ENCODE peak calls at places on chromosomes 16 and 17, in five cellular contexts. One of them, this sample, is unnamed.

GRCh38 chr17:17043668-17044226 is 1.5 kb downstream of the MPRIP start:
- DNase-seq in naive thymus-derived CD4-positive, alpha-beta T cell: no peak
- DNase-seq in stomach: peak
- DNase-seq in AG04450: no peak
- DNase-seq in cardiac fibroblast: no peak
- DNase-seq in this sample: no peak

GRCh38 chr16:75229172-75230031 is 10.6 kb downstream of the CTRB1 start:
- DNase-seq in naive thymus-derived CD4-positive, alpha-beta T cell: no peak
- DNase-seq in cardiac fibroblast: no peak
- DNase-seq in stomach: no peak
- DNase-seq in AG04450: no peak
- DNase-seq in this sample: no peak

GRCh38 chr17:19943026-19943425 is 34.6 kb downstream of the AKAP10 start:
- DNase-seq in naive thymus-derived CD4-positive, alpha-beta T cell: no peak
- DNase-seq in AG04450: no peak
- DNase-seq in cardiac fibroblast: no peak
- DNase-seq in stomach: no peak
- DNase-seq in this sample: no peak

GRCh38 chr17:31327534-31328526 is 6.4 kb upstream of the EVI2A start:
- DNase-seq in AG04450: peak
- DNase-seq in stomach: no peak
- DNase-seq in cardiac fibroblast: peak
- DNase-seq in naive thymus-derived CD4-positive, alpha-beta T cell: no peak
- DNase-seq in this sample: no peak

GRCh38 chr17:57708401-57708800 is 36.7 kb downstream of the CCDC182 start:
- DNase-seq in stomach: no peak
- DNase-seq in AG04450: no peak
- DNase-seq in cardiac fibroblast: peak
- DNase-seq in naive thymus-derived CD4-positive, alpha-beta T cell: no peak
- DNase-seq in this sample: no peak

GRCh38 chr16:28990375-28991040 is 5.7 kb downstream of the LAT start:
- DNase-seq in AG04450: no peak
- DNase-seq in naive thymus-derived CD4-positive, alpha-beta T cell: no peak
- DNase-seq in cardiac fibroblast: no peak
- DNase-seq in stomach: no peak
- DNase-seq in this sample: no peak

GRCh38 chr16:12268602-12269001 is 292.1 kb downstream of the SNX29 start:
- DNase-seq in AG04450: no peak
- DNase-seq in stomach: no peak
- DNase-seq in naive thymus-derived CD4-positive, alpha-beta T cell: no peak
- DNase-seq in cardiac fibroblast: no peak
- DNase-seq in this sample: no peak

GRCh38 chr17:35846055-35846809 is 22.5 kb downstream of the HEATR9 start:
- DNase-seq in naive thymus-derived CD4-positive, alpha-beta T cell: no peak
- DNase-seq in cardiac fibroblast: peak
- DNase-seq in stomach: no peak
- DNase-seq in AG04450: no peak
- DNase-seq in this sample: no peak

GRCh38 chr16:1424028-1424427 is 3.5 kb upstream of the UQCC4 start:
- DNase-seq in AG04450: no peak
- DNase-seq in naive thymus-derived CD4-positive, alpha-beta T cell: no peak
- DNase-seq in stomach: no peak
- DNase-seq in cardiac fibroblast: no peak
- DNase-seq in this sample: no peak

GRCh38 chr16:22266546-22266945 is 30.7 kb upstream of the POLR3E start:
- DNase-seq in stomach: no peak
- DNase-seq in cardiac fibroblast: no peak
- DNase-seq in AG04450: no peak
- DNase-seq in naive thymus-derived CD4-positive, alpha-beta T cell: no peak
- DNase-seq in this sample: no peak

GRCh38 chr16:79286646-79287423 is 313.7 kb downstream of the MAF start:
- DNase-seq in naive thymus-derived CD4-positive, alpha-beta T cell: no peak
- DNase-seq in cardiac fibroblast: no peak
- DNase-seq in stomach: peak
- DNase-seq in AG04450: no peak
- DNase-seq in this sample: peak

GRCh38 chr17:35295686-35296085 is 52.8 kb downstream of the SLFN5 start:
- DNase-seq in naive thymus-derived CD4-positive, alpha-beta T cell: no peak
- DNase-seq in stomach: no peak
- DNase-seq in cardiac fibroblast: peak
- DNase-seq in AG04450: no peak
- DNase-seq in this sample: no peak

GRCh38 chr16:51490866-51491265 is 339.8 kb upstream of the SALL1 start:
- DNase-seq in cardiac fibroblast: no peak
- DNase-seq in AG04450: no peak
- DNase-seq in naive thymus-derived CD4-positive, alpha-beta T cell: no peak
- DNase-seq in stomach: no peak
- DNase-seq in this sample: no peak

GRCh38 chr16:80989801-80990200 is 16.9 kb downstream of the CMC2 start:
- DNase-seq in cardiac fibroblast: no peak
- DNase-seq in stomach: no peak
- DNase-seq in AG04450: no peak
- DNase-seq in naive thymus-derived CD4-positive, alpha-beta T cell: no peak
- DNase-seq in this sample: no peak

GRCh38 chr17:14308965-14309879 is 8.3 kb downstream of the HS3ST3B1 start:
- DNase-seq in naive thymus-derived CD4-positive, alpha-beta T cell: peak
- DNase-seq in cardiac fibroblast: peak
- DNase-seq in stomach: peak
- DNase-seq in AG04450: peak
- DNase-seq in this sample: no peak

GRCh38 chr17:77110006-77110374 is 30.8 kb upstream of the SEC14L1 start:
- DNase-seq in stomach: no peak
- DNase-seq in AG04450: no peak
- DNase-seq in cardiac fibroblast: peak
- DNase-seq in naive thymus-derived CD4-positive, alpha-beta T cell: no peak
- DNase-seq in this sample: no peak

GRCh38 chr16:54342001-54342776 is 55.6 kb upstream of the IRX3 start:
- DNase-seq in stomach: no peak
- DNase-seq in cardiac fibroblast: peak
- DNase-seq in naive thymus-derived CD4-positive, alpha-beta T cell: no peak
- DNase-seq in AG04450: no peak
- DNase-seq in this sample: no peak

GRCh38 chr16:68367034-68367433 is 56.2 kb downstream of the PRMT7 start:
- DNase-seq in AG04450: no peak
- DNase-seq in naive thymus-derived CD4-positive, alpha-beta T cell: peak
- DNase-seq in stomach: peak
- DNase-seq in cardiac fibroblast: peak
- DNase-seq in this sample: no peak

GRCh38 chr16:3158498-3159314 is 23.9 kb downstream of the ZNF213 start:
- DNase-seq in cardiac fibroblast: peak
- DNase-seq in AG04450: no peak
- DNase-seq in stomach: peak
- DNase-seq in naive thymus-derived CD4-positive, alpha-beta T cell: peak
- DNase-seq in this sample: peak

GRCh38 chr16:3158014-3158497 is 23.2 kb downstream of the ZNF213 start:
- DNase-seq in AG04450: no peak
- DNase-seq in cardiac fibroblast: peak
- DNase-seq in stomach: no peak
- DNase-seq in naive thymus-derived CD4-positive, alpha-beta T cell: no peak
- DNase-seq in this sample: no peak

GRCh38 chr16:3155972-3156371 is 21.1 kb downstream of the ZNF213 start:
- DNase-seq in stomach: no peak
- DNase-seq in AG04450: no peak
- DNase-seq in naive thymus-derived CD4-positive, alpha-beta T cell: no peak
- DNase-seq in cardiac fibroblast: no peak
- DNase-seq in this sample: no peak

GRCh38 chr16:3155181-3155580 is 20.4 kb downstream of the ZNF213 start:
- DNase-seq in stomach: no peak
- DNase-seq in naive thymus-derived CD4-positive, alpha-beta T cell: no peak
- DNase-seq in AG04450: no peak
- DNase-seq in cardiac fibroblast: no peak
- DNase-seq in this sample: no peak

GRCh38 chr16:3157229-3158013 is 22.6 kb downstream of the ZNF213 start:
- DNase-seq in cardiac fibroblast: peak
- DNase-seq in stomach: peak
- DNase-seq in naive thymus-derived CD4-positive, alpha-beta T cell: no peak
- DNase-seq in AG04450: peak
- DNase-seq in this sample: peak
- H3K4me3 ChIP-seq in cardiac fibroblast: peak
- H3K4me3 ChIP-seq in stomach: peak
- H3K4me3 ChIP-seq in naive thymus-derived CD4-positive, alpha-beta T cell: peak
- H3K4me3 ChIP-seq in AG04450: peak
- H3K4me3 ChIP-seq in this sample: peak

DNA sequence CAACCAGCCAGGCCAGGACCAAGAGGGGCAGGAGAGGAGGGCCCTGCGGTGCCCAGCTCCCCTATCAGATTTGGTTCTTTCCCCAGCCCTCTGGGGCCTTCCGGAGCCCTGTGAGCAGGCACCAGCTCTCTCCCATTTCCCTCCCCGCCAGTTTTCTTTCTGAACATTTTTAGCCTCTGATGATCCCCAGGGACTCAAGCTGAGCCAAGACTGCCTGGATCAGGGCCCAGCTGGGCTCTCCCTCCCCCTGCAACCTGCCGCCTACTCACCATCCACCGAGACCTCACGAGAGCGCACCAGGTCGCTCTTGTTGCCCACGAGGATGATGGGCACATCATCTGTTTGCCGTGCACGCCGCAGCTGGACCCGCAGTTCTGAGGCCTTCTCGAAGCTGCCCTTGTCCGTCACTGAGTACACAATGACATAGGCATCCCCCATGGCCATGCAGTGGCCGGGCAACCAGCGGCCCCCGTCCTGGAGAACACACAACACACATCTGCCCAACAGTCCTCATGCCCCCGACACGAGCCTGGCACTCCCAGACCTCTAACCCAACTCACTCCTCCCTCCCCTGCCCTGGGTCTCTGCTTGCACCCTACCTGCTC is 2.0 kb downstream of the RRAD start:
- DNase-seq in cardiac fibroblast: peak
- DNase-seq in naive thymus-derived CD4-positive, alpha-beta T cell: no peak
- DNase-seq in AG04450: no peak
- DNase-seq in stomach: no peak
- DNase-seq in this sample: no peak
- H3K4me3 ChIP-seq in cardiac fibroblast: no peak
- H3K4me3 ChIP-seq in naive thymus-derived CD4-positive, alpha-beta T cell: no peak
- H3K4me3 ChIP-seq in AG04450: no peak
- H3K4me3 ChIP-seq in stomach: peak
- H3K4me3 ChIP-seq in this sample: no peak

DNA sequence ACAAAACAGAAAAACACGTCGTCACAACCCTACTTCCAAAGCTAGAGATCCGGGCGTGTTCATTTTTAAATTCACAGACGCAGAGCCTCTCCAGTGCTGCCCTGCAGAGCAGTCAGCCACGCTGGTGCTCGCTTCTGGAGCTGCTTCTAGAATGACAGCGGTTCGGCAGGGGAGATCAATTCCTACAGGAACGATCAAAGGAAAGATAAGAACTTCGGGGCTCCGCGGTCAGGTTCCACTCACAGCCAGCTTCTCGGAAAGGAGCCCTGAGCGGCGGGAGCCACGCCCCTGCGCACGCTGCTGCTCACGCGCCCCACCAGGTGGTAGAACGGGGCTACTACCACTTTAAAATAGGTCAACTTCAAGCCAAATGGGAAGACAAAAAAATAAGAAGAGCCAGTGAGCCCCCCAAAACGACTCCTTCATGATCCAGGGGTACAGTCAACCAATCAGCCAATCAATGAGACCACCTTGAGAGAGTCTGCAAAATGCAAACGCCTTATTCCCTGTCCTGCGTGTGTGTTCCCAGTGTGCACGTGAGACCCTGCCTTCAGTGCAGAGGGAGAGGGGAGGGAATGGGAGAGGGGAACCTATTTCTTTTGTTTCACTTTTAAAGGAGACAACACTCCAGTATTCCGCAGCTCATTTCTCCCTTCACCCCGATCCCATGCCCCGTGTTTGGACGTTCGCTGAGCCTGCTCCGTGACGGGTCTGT is 209.7 kb downstream of the RBFOX3 start:
- DNase-seq in naive thymus-derived CD4-positive, alpha-beta T cell: peak
- DNase-seq in AG04450: peak
- DNase-seq in cardiac fibroblast: peak
- DNase-seq in stomach: peak
- DNase-seq in this sample: peak
- H3K4me3 ChIP-seq in naive thymus-derived CD4-positive, alpha-beta T cell: peak
- H3K4me3 ChIP-seq in AG04450: peak
- H3K4me3 ChIP-seq in cardiac fibroblast: no peak
- H3K4me3 ChIP-seq in stomach: peak
- H3K4me3 ChIP-seq in this sample: no peak

GRCh38 chr17:68498479-68499326 is 13.5 kb upstream of the PRKAR1A start:
- DNase-seq in AG04450: no peak
- DNase-seq in stomach: peak
- DNase-seq in cardiac fibroblast: peak
- DNase-seq in naive thymus-derived CD4-positive, alpha-beta T cell: no peak
- DNase-seq in this sample: no peak

GRCh38 chr17:68499587-68499986 is 12.6 kb upstream of the PRKAR1A start:
- DNase-seq in cardiac fibroblast: no peak
- DNase-seq in AG04450: no peak
- DNase-seq in naive thymus-derived CD4-positive, alpha-beta T cell: no peak
- DNase-seq in stomach: no peak
- DNase-seq in this sample: no peak

GRCh38 chr17:68497885-68498319 is 14.3 kb upstream of the PRKAR1A start:
- DNase-seq in stomach: peak
- DNase-seq in naive thymus-derived CD4-positive, alpha-beta T cell: no peak
- DNase-seq in cardiac fibroblast: no peak
- DNase-seq in AG04450: no peak
- DNase-seq in this sample: no peak

GRCh38 chr17:68495081-68495480 is 17.1 kb upstream of the PRKAR1A start:
- DNase-seq in cardiac fibroblast: no peak
- DNase-seq in AG04450: no peak
- DNase-seq in naive thymus-derived CD4-positive, alpha-beta T cell: no peak
- DNase-seq in stomach: no peak
- DNase-seq in this sample: no peak

DNA sequence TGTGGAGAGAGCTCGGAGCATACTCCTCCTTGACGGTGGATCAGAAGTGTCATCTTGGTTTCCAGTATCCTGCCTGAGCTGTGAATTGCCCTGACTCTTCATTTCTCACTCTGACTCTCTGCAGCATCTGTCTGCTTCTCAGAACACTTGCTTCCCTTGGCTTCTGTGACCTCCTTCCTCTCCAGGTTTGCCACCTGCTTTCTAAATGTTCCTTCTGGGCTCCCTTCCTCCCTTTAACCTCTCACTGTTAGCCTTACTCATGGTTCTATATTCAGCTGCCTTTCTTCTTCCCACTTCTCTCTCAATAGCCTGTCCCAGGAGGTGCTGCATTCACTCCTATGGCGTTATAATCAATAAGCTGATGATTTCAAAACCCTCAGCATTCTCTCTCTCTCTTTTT is 11.2 kb upstream of the PRKAR1A start:
- DNase-seq in cardiac fibroblast: no peak
- DNase-seq in stomach: no peak
- DNase-seq in naive thymus-derived CD4-positive, alpha-beta T cell: no peak
- DNase-seq in AG04450: no peak
- DNase-seq in this sample: no peak
- H3K4me3 ChIP-seq in cardiac fibroblast: no peak
- H3K4me3 ChIP-seq in stomach: no peak
- H3K4me3 ChIP-seq in naive thymus-derived CD4-positive, alpha-beta T cell: no peak
- H3K4me3 ChIP-seq in AG04450: no peak
- H3K4me3 ChIP-seq in this sample: no peak